ENCODE peak calls at places on chromosomes 2 and 18, in six cellular contexts. L, U, W, A, V and Q are unnamed samples.

GRCh38 chr2:25035537-25036220 is 6.2 kb upstream of the EFR3B start:
- DNase-seq in V (no peak), U (no peak), A (no peak), L (no peak), W (no peak), Q (no peak)

GRCh38 chr2:9681427-9681817 is 50.6 kb upstream of the YWHAQ start:
- DNase-seq in V (no peak), L (no peak), A (no peak), W (no peak), U (no peak), Q (no peak)

GRCh38 chr18:2908946-2909335 is 62.1 kb downstream of the EMILIN2 start:
- DNase-seq in A (no peak), V (no peak), U (no peak), L (no peak), W (no peak), Q (no peak)

GRCh38 chr2:95121150-95121494 is 486 bp downstream of the MRPS5 start:
- DNase-seq in W (no peak), U (no peak), A (no peak), V (no peak), L (peak), Q (no peak)

GRCh38 chr2:48145845-48146452 is 239.7 kb upstream of the FBXO11 start:
- DNase-seq in L (peak), U (no peak), W (no peak), A (peak), V (no peak), Q (no peak)

GRCh38 chr2:38581193-38582147 is 21.3 kb downstream of the HNRNPLL start:
- DNase-seq in V (peak), W (no peak), U (peak), L (no peak), A (peak), Q (peak)

GRCh38 chr2:180268006-180268405 is 260.9 kb upstream of the CWC22 start:
- DNase-seq in L (peak), W (no peak), A (no peak), U (no peak), V (no peak), Q (no peak)

GRCh38 chr2:172484253-172484652 is 56.9 kb downstream of the ITGA6 start:
- DNase-seq in V (peak), A (peak), L (no peak), W (no peak), U (no peak), Q (no peak)

GRCh38 chr2:28231110-28231621 is 161.5 kb upstream of the FOSL2 start:
- DNase-seq in W (no peak), V (peak), A (no peak), U (no peak), L (no peak), Q (no peak)

GRCh38 chr2:101219281-101219680 is 33.4 kb upstream of the CNOT11 start:
- DNase-seq in A (no peak), V (no peak), W (no peak), U (no peak), L (no peak), Q (no peak)

DNA sequence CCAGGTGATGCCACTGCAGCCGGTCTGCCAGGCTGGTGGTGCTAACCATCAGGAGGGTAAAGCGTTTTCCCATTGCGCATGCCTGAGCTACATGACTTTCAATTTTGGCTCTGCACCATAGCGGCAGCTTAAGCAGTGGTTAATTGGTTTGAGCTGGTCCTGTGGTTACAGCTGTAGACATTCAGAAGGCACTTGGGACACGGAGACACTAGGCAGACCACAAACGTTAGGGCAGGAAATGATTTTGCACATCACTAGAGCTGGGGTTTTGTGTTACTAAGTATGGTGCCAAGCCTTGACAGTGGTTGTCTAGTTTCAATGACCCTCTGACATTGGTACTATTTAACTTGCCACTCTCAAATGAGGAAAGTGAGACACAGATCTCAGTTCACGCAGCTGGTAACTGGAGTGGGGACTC is 28.9 kb upstream of the CNOT11 start:
- DNase-seq in U (no peak), L (no peak), W (peak), A (no peak), V (no peak), Q (peak)
- H3K4me3 ChIP-seq in U (no peak), L (no peak), W (no peak), A (no peak), V (no peak), Q (no peak)

GRCh38 chr2:31333527-31334183 is 80.9 kb downstream of the XDH start:
- DNase-seq in A (peak), L (peak), W (peak), U (peak), V (peak), Q (peak)
- TF ChIP-seq CTCF in A (peak), L (peak), W (peak), U (peak), V (peak), Q (peak)

DNA sequence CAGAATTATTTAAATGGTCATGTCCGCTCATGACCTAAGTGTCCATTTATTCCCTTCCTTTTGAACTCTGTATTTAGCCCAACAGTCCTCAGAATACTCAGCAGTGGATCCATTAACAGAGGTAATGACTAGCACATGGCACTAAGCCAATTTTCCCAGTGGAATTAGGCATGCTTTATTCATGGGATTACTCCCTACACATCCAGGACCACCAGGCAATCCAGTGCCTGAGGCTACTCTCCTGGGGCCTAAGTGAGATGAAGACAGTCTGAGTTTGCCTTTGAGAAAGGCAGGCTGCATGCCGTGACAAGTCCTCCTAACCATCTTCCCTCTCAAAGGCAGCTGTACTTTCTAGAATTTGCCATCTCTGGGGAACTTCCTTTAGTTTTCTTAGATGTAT is 128.6 kb downstream of the SPOPL start:
- DNase-seq in V (no peak), A (peak), U (peak), W (no peak), L (no peak), Q (no peak)
- H3K4me3 ChIP-seq in V (no peak), A (no peak), U (no peak), W (no peak), L (no peak), Q (no peak)

DNA sequence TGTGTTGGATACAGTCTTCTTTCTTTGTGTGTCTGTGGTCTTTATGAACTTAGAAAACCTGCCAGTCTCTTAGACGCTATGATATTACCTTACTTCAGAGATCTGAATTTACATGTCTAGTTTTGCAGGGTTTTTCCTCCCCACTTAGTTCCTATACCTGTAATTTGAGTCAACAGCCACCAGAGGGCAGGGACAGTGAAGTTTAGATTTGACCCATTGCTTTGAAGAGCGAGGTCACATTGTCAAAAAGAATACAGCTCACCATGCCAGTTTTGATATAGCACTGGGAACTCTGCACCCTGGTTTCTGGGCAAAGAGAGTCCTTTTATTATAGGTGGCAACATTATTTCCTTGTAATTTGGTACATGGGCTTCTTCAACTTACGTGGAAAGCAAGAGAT is 102.3 kb downstream of the MAPK4 start:
- DNase-seq in U (no peak), A (no peak), L (no peak), W (no peak), V (peak), Q (no peak)
- TF ChIP-seq CTCF in U (peak), A (peak), L (peak), W (no peak), V (no peak), Q (peak)

DNA sequence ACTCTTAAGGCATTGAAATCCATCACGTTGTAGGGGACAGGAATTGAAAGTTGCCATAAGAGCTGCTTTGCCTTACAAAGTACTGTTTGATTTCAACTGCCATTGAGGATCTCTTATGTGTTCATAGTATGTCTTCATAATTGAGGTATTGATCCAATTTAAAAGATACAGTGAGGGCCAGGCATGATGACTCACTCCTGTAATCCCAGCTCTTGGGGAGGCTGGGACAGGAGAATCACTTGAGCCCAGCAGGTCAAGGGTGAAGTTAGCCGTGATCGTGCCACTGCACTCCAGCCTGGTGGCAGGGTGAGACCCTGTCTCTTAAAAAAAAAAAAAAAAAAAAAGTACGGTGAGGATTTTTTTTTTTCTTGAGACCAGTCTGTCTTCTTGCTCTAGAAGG is 91.7 kb upstream of the EML6 start:
- DNase-seq in V (no peak), U (no peak), A (no peak), L (no peak), W (no peak), Q (no peak)
- H3K4me3 ChIP-seq in V (no peak), U (no peak), A (no peak), L (no peak), W (no peak), Q (no peak)